ENCODE peak calls at places on chromosomes 6 and 20, in ten cellular contexts. L, V, I, T, Y, S, X, W, Q and O are unnamed samples.
A peak's percentile ranks its signal among the peaks of the same experiment; 100 is the strongest.

GRCh38 chr20:40471261-40471629 is 217.8 kb downstream of the MAFB start:
- DNase-seq in L (peak; percentile 18), V (peak; percentile 47), I (no peak), T (no peak), Y (no peak), S (no peak), X (no peak), W (peak; percentile 22), Q (peak; percentile 60), O (no peak)

GRCh38 chr20:56171087-56172012 is 77.2 kb upstream of the MC3R start:
- DNase-seq in L (peak; percentile 29), V (peak; percentile 61), I (no peak), T (peak; percentile 41), Y (no peak), S (no peak), X (no peak), W (no peak), Q (no peak), O (no peak)

GRCh38 chr6:169041078-169041477 is 212.6 kb downstream of the THBS2 start:
- DNase-seq in L (no peak), V (no peak), I (no peak), T (no peak), Y (no peak), S (no peak), X (no peak), W (no peak), Q (no peak), O (no peak)

GRCh38 chr6:31493875-31494694 is 3.9 kb upstream of the MICB start:
- DNase-seq in L (peak; percentile 70), V (peak; percentile 62), I (peak; percentile 95), T (peak; percentile 70), Y (peak; percentile 87), S (peak; percentile 70), X (peak; percentile 75), W (peak; percentile 89), Q (peak; percentile 95), O (peak; percentile 90)

GRCh38 chr6:4522453-4522852 is 253.8 kb upstream of the CDYL start:
- DNase-seq in L (no peak), V (no peak), I (no peak), T (no peak), Y (no peak), S (no peak), X (no peak), W (no peak), Q (no peak), O (no peak)

GRCh38 chr20:60808701-60809100 is 443.4 kb upstream of the CDH4 start:
- DNase-seq in L (no peak), V (no peak), I (peak; percentile 33), T (no peak), Y (no peak), S (no peak), X (no peak), W (no peak), Q (peak; percentile 53), O (no peak)

GRCh38 chr6:81856872-81857271 is 104.4 kb upstream of the TENT5A start:
- DNase-seq in L (no peak), V (no peak), I (no peak), T (no peak), Y (no peak), S (no peak), X (no peak), W (no peak), Q (no peak), O (no peak)

GRCh38 chr6:169646906-169647567 is 54.8 kb downstream of the WDR27 start:
- DNase-seq in L (no peak), V (no peak), I (no peak), T (no peak), Y (no peak), S (no peak), X (no peak), W (no peak), Q (no peak), O (no peak)

DNA sequence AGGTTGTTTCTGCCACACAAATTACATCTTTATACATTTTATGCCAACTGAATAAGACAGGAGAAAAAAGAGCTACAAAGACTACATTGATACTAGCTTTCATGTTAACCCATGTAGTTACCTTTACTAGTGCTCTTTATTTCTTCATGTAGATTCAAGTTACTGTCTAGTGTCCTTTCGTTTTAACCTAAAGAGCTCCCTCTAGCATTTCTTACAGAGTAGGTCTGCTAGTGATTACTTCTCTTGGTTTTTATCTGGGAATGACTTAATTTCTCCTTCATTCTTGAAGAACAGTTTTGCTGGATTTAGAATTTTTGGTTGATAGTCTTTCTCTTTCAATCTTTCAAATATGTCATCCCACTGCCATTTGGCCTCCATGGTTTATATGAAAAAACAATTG is 21.2 kb upstream of the NOP56 start:
- DNase-seq in L (peak; percentile 33), V (no peak), I (no peak), T (no peak), Y (no peak), S (no peak), X (no peak), W (no peak), Q (no peak), O (no peak)
- TF ChIP-seq CTCF in L (peak; percentile 42), V (no peak), I (no peak), T (no peak), Y (no peak), S (no peak), X (no peak), W (no peak), Q (no peak), O (no peak)

DNA sequence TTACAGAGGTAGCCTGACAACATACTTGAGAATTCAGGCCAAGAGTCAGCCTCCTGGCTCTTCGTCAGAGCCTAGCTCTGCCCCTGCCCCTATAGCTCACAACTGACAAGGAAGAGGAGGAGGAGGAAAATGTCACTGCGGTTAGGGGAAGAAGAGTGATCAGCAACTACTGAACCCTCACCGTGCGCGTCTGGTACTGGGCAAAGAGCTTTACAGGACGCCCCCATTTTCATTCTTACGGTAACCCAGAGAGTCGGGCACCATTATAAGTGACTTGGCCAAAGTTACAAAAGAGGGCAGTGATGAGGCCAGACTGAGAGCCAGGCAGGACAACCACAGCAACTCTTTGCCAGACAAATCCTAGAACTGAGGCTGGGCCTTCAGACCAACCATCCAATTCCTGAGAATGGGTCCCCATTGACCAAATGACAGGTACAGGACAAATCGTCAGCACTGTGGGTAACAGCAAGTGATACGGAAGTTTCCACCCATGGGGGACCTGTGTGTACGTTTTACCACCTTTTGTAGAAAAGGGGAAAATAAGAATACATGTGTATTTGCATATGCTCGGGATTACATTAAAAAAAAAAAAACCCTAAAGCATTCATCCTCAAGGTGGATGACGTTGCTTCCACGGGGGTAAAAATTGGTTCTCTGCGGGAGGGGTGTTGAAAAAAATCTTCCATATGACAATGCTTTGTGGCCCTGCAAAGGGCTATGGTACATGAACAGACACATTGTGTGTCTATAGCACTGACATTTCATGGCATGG is 118.1 kb downstream of the NFATC2 start:
- DNase-seq in L (no peak), V (no peak), I (no peak), T (no peak), Y (no peak), S (no peak), X (no peak), W (no peak), Q (no peak), O (no peak)
- H3K4me1 ChIP-seq in L (no peaks in the 10 kb centered on the region), V (peaks cover 6% of the 10 kb centered on the region), I (peaks cover 5% of the 10 kb centered on the region), T (peaks cover 47% of the 10 kb centered on the region), Y (peaks cover 9% of the 10 kb centered on the region), S (peaks cover 45% of the 10 kb centered on the region), X (no peaks in the 10 kb centered on the region), W (peaks cover 16% of the 10 kb centered on the region), Q (peaks cover 11% of the 10 kb centered on the region), O (no peaks in the 10 kb centered on the region)

GRCh38 chr6:138440758-138441362 is 36.8 kb downstream of the HEBP2 start:
- DNase-seq in L (no peak), V (no peak), I (no peak), T (no peak), Y (no peak), S (no peak), X (no peak), W (no peak), Q (no peak), O (no peak)

GRCh38 chr6:138443979-138444378 is 40.0 kb downstream of the HEBP2 start:
- DNase-seq in L (no peak), V (no peak), I (no peak), T (no peak), Y (no peak), S (no peak), X (no peak), W (no peak), Q (peak; percentile 5), O (no peak)

GRCh38 chr6:138442663-138443062 is 38.6 kb downstream of the HEBP2 start:
- DNase-seq in L (no peak), V (no peak), I (no peak), T (no peak), Y (no peak), S (no peak), X (no peak), W (no peak), Q (no peak), O (no peak)

GRCh38 chr6:138440296-138440695 is 36.3 kb downstream of the HEBP2 start:
- DNase-seq in L (no peak), V (no peak), I (no peak), T (no peak), Y (no peak), S (no peak), X (no peak), W (no peak), Q (no peak), O (no peak)

DNA sequence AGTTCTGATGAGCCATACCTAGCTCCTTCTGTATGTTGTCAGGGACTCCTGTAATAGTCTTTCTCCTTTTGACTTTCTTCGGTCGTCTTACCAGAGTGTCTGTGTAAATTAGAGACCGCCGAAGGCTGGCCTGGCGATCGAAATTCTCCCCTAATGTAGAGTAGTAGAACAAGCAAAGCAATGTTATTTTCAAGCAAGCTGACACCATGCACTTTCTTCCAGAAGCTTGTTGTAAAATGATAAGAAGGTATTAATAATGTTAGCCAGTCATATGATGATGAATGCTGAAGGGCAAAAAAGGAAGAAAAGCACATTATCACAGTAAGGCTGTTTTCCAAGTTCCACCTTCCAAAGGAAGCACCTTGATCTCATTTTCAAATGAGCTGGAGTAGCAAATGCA is 37.9 kb downstream of the HEBP2 start:
- DNase-seq in L (no peak), V (no peak), I (no peak), T (no peak), Y (no peak), S (no peak), X (no peak), W (no peak), Q (peak; percentile 42), O (no peak)
- TF ChIP-seq EP300 in L (no peak), V (no peak), I (no peak), T (no peak), Y (no peak), S (no peak), X (no peak), W (no peak), Q (no peak), O (no peak)

GRCh38 chr6:149041953-149042352 is 275.6 kb upstream of the TAB2 start:
- DNase-seq in L (no peak), V (no peak), I (no peak), T (no peak), Y (no peak), S (no peak), X (no peak), W (no peak), Q (no peak), O (no peak)

GRCh38 chr6:149044394-149044965 is 273.0 kb upstream of the TAB2 start:
- DNase-seq in L (no peak), V (no peak), I (no peak), T (no peak), Y (no peak), S (no peak), X (no peak), W (no peak), Q (peak; percentile 72), O (no peak)

GRCh38 chr6:149045404-149045803 is 272.1 kb upstream of the TAB2 start:
- DNase-seq in L (no peak), V (no peak), I (no peak), T (peak; percentile 33), Y (no peak), S (no peak), X (no peak), W (no peak), Q (peak; percentile 86), O (no peak)

GRCh38 chr6:149046164-149046821 is 271.2 kb upstream of the TAB2 start:
- DNase-seq in L (no peak), V (no peak), I (no peak), T (no peak), Y (no peak), S (no peak), X (no peak), W (no peak), Q (peak; percentile 68), O (no peak)

DNA sequence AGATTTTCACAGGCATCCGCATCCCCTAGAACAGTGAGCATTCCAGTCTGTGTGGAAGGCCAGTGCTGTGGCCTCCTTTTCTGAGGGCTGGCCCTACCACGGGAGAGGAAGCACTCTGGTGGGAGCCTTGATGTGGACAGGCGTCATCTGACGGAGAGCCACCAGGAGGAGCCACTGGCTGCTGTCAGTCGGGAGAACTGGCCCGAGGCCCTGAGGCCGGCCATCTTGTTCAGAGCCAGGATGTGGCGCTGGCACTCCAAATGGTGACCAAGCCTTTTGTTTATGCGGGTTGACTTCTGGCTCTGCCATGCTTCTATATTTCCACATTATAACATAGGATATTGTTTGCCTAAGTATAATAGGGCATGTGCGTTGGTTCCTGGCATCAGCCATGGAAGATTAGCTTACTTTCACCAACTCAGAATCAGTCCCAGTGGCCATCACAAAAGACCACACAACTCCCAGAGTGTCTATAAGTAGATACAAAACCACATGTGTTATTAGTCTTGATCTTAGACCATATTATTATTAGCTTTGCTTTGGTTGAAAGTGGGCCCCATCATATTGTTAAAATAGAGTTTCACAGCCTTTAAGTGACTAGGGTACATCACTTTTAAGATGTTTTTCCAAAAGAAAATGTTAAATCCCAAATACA is 273.9 kb upstream of the TAB2 start:
- DNase-seq in L (peak; percentile 66), V (peak; percentile 65), I (peak; percentile 45), T (peak; percentile 36), Y (no peak), S (no peak), X (peak; percentile 68), W (no peak), Q (no peak), O (no peak)
- TF ChIP-seq CTCF in L (no peak), V (peak; percentile 51), I (no peak), T (peak; percentile 64), Y (no peak), S (no peak), X (peak; percentile 87), W (no peak), Q (no peak), O (no peak)